ENCODE peak calls at places on chromosomes 2 and 18, in five cellular contexts. V is fibroblast of mammary gland, M is M059J, S is NAMALWA, R is RPMI7951. K is an unnamed sample.

GRCh38 chr18:8106603-8107002 is 502.6 kb upstream of the RAB12 start:
- DNase-seq in V (no peak), M (peak), S (no peak), R (no peak), K (no peak)

GRCh38 chr2:100070078-100070477 is 72.3 kb downstream of the AFF3 start:
- DNase-seq in V (peak), M (peak), S (no peak), R (no peak), K (no peak)

GRCh38 chr2:158174495-158174894 is 72.8 kb downstream of the UPP2 start:
- DNase-seq in V (no peak), M (no peak), S (no peak), R (no peak), K (no peak)

GRCh38 chr18:13603304-13604019 is 122.9 kb downstream of the FAM210A start:
- DNase-seq in V (no peak), M (no peak), S (no peak), R (no peak), K (no peak)

GRCh38 chr2:54999182-54999581 is 51.1 kb downstream of the RTN4 start:
- DNase-seq in V (peak), M (peak), S (peak), R (peak), K (peak)

GRCh38 chr18:11119550-11119949 is 29.8 kb downstream of the PIEZO2 start:
- DNase-seq in V (no peak), M (peak), S (no peak), R (no peak), K (no peak)

GRCh38 chr2:106638043-106638442 is 150.9 kb downstream of the CD8B2 start:
- DNase-seq in V (peak), M (peak), S (peak), R (peak), K (peak)

GRCh38 chr2:854460-854859 is 96.2 kb upstream of the SNTG2 start:
- DNase-seq in V (peak), M (peak), S (peak), R (peak), K (no peak)

GRCh38 chr2:144130551-144130950 is 389.4 kb downstream of the ZEB2 start:
- DNase-seq in V (no peak), M (no peak), S (no peak), R (no peak), K (no peak)

GRCh38 chr2:88656690-88657089 is 29.4 kb upstream of the EIF2AK3 start:
- DNase-seq in V (peak), M (peak), S (no peak), R (peak), K (peak)

GRCh38 chr2:171652411-171652775 is 34.9 kb upstream of the DYNC1I2 start:
- DNase-seq in V (peak), M (peak), S (no peak), R (peak), K (no peak)

GRCh38 chr2:30738141-30738911 is 68.9 kb downstream of the CAPN13 start:
- DNase-seq in V (no peak), M (no peak), S (no peak), R (no peak), K (no peak)

GRCh38 chr2:167988296-167988695 is 259.1 kb downstream of the STK39 start:
- DNase-seq in V (no peak), M (no peak), S (no peak), R (no peak), K (peak)

GRCh38 chr18:10475633-10476388 is 21.4 kb downstream of the APCDD1 start:
- DNase-seq in V (no peak), M (no peak), S (no peak), R (no peak), K (no peak)

GRCh38 chr2:173914055-173914922 is 50.9 kb downstream of the SP3 start:
- DNase-seq in V (no peak), M (no peak), S (no peak), R (no peak), K (no peak)